ENCODE peak calls at places on chromosomes 16 and 17, in nine cellular contexts. One of them, this sample, is unnamed. For H3K4me1, the result is how much of the 10 kb centered on the place peaks cover.

GRCh38 chr16:21226749-21227148 is 6.8 kb upstream of the ANKS4B start:
- DNase-seq in psoas muscle: no peak
- DNase-seq in A549: no peak
- DNase-seq in heart right ventricle: no peak
- DNase-seq in transverse colon: no peak
- DNase-seq in fibroblast of lung: no peak
- DNase-seq in heart left ventricle: no peak
- DNase-seq in neural progenitor cell: no peak
- DNase-seq in adrenal gland: no peak
- DNase-seq in this sample: no peak

GRCh38 chr16:31333686-31334649 is 21.0 kb upstream of the ITGAX start:
- DNase-seq in transverse colon: no peak
- DNase-seq in heart right ventricle: no peak
- DNase-seq in fibroblast of lung: peak
- DNase-seq in A549: peak
- DNase-seq in psoas muscle: no peak
- DNase-seq in neural progenitor cell: peak
- DNase-seq in adrenal gland: no peak
- DNase-seq in heart left ventricle: no peak
- DNase-seq in this sample: no peak

GRCh38 chr16:3754304-3754703 is 37.0 kb upstream of the TRAP1 start:
- DNase-seq in A549: no peak
- DNase-seq in transverse colon: no peak
- DNase-seq in heart left ventricle: no peak
- DNase-seq in adrenal gland: no peak
- DNase-seq in psoas muscle: no peak
- DNase-seq in heart right ventricle: no peak
- DNase-seq in neural progenitor cell: no peak
- DNase-seq in fibroblast of lung: no peak
- DNase-seq in this sample: no peak

GRCh38 chr17:67411396-67411795 is 34.3 kb downstream of the PITPNC1 start:
- DNase-seq in transverse colon: no peak
- DNase-seq in fibroblast of lung: no peak
- DNase-seq in neural progenitor cell: no peak
- DNase-seq in heart left ventricle: no peak
- DNase-seq in psoas muscle: no peak
- DNase-seq in heart right ventricle: no peak
- DNase-seq in A549: no peak
- DNase-seq in adrenal gland: no peak
- DNase-seq in this sample: no peak

GRCh38 chr16:5018791-5019190 is 14.9 kb downstream of the NAGPA start:
- DNase-seq in transverse colon: no peak
- DNase-seq in psoas muscle: no peak
- DNase-seq in neural progenitor cell: no peak
- DNase-seq in A549: no peak
- DNase-seq in heart left ventricle: no peak
- DNase-seq in adrenal gland: no peak
- DNase-seq in fibroblast of lung: peak
- DNase-seq in heart right ventricle: no peak
- DNase-seq in this sample: no peak

GRCh38 chr17:77909236-77909635 is 49.3 kb upstream of the TNRC6C start:
- DNase-seq in fibroblast of lung: no peak
- DNase-seq in psoas muscle: peak
- DNase-seq in heart right ventricle: peak
- DNase-seq in A549: no peak
- DNase-seq in adrenal gland: no peak
- DNase-seq in transverse colon: no peak
- DNase-seq in neural progenitor cell: peak
- DNase-seq in heart left ventricle: no peak
- DNase-seq in this sample: no peak

GRCh38 chr16:56401482-56401881 is 23.9 kb downstream of the AMFR start:
- DNase-seq in transverse colon: no peak
- DNase-seq in heart right ventricle: no peak
- DNase-seq in neural progenitor cell: peak
- DNase-seq in fibroblast of lung: no peak
- DNase-seq in adrenal gland: no peak
- DNase-seq in psoas muscle: peak
- DNase-seq in A549: peak
- DNase-seq in heart left ventricle: no peak
- DNase-seq in this sample: no peak

GRCh38 chr17:28216528-28216927 is 102.5 kb upstream of the TMEM97 start:
- DNase-seq in heart left ventricle: no peak
- DNase-seq in A549: no peak
- DNase-seq in transverse colon: no peak
- DNase-seq in heart right ventricle: no peak
- DNase-seq in psoas muscle: no peak
- DNase-seq in neural progenitor cell: no peak
- DNase-seq in fibroblast of lung: peak
- DNase-seq in adrenal gland: no peak
- DNase-seq in this sample: no peak

GRCh38 chr16:49280861-49281331 is 742 bp downstream of the CBLN1 start:
- DNase-seq in psoas muscle: no peak
- DNase-seq in A549: no peak
- DNase-seq in heart right ventricle: no peak
- DNase-seq in transverse colon: no peak
- DNase-seq in fibroblast of lung: no peak
- DNase-seq in neural progenitor cell: no peak
- DNase-seq in heart left ventricle: no peak
- DNase-seq in adrenal gland: no peak
- DNase-seq in this sample: no peak

GRCh38 chr17:28125530-28126382 is 83.3 kb downstream of the NLK start:
- DNase-seq in heart right ventricle: no peak
- DNase-seq in transverse colon: no peak
- DNase-seq in fibroblast of lung: no peak
- DNase-seq in psoas muscle: no peak
- DNase-seq in adrenal gland: no peak
- DNase-seq in A549: no peak
- DNase-seq in neural progenitor cell: no peak
- DNase-seq in heart left ventricle: no peak
- DNase-seq in this sample: peak

GRCh38 chr17:13306310-13306962 is 288.6 kb upstream of the ELAC2 start:
- DNase-seq in A549: peak
- DNase-seq in adrenal gland: peak
- DNase-seq in fibroblast of lung: peak
- DNase-seq in psoas muscle: no peak
- DNase-seq in heart right ventricle: no peak
- DNase-seq in neural progenitor cell: peak
- DNase-seq in heart left ventricle: no peak
- DNase-seq in transverse colon: no peak
- DNase-seq in this sample: no peak

GRCh38 chr17:61406871-61407210 is 7.2 kb downstream of the TBX2 start:
- DNase-seq in heart right ventricle: no peak
- DNase-seq in neural progenitor cell: no peak
- DNase-seq in heart left ventricle: no peak
- DNase-seq in fibroblast of lung: peak
- DNase-seq in transverse colon: no peak
- DNase-seq in A549: no peak
- DNase-seq in psoas muscle: no peak
- DNase-seq in adrenal gland: no peak
- DNase-seq in this sample: peak

GRCh38 chr16:74596586-74596985 is 10.3 kb downstream of the GLG1 start:
- DNase-seq in fibroblast of lung: no peak
- DNase-seq in heart left ventricle: no peak
- DNase-seq in neural progenitor cell: no peak
- DNase-seq in transverse colon: no peak
- DNase-seq in psoas muscle: no peak
- DNase-seq in heart right ventricle: no peak
- DNase-seq in A549: no peak
- DNase-seq in adrenal gland: no peak
- DNase-seq in this sample: no peak

GRCh38 chr17:47830991-47831933 is at the start of the genes LRRC46 and MRPL10:
- DNase-seq in psoas muscle: peak
- DNase-seq in heart left ventricle: peak
- DNase-seq in heart right ventricle: peak
- DNase-seq in transverse colon: peak
- DNase-seq in neural progenitor cell: peak
- DNase-seq in adrenal gland: peak
- DNase-seq in fibroblast of lung: peak
- DNase-seq in A549: peak
- DNase-seq in this sample: peak
- TF ChIP-seq CTCF in psoas muscle: no peak
- TF ChIP-seq CTCF in heart left ventricle: no peak
- TF ChIP-seq CTCF in heart right ventricle: no peak
- TF ChIP-seq CTCF in transverse colon: peak
- TF ChIP-seq CTCF in neural progenitor cell: peak
- TF ChIP-seq CTCF in adrenal gland: peak
- TF ChIP-seq CTCF in fibroblast of lung: peak
- TF ChIP-seq CTCF in A549: peak
- TF ChIP-seq CTCF in this sample: no peak

DNA sequence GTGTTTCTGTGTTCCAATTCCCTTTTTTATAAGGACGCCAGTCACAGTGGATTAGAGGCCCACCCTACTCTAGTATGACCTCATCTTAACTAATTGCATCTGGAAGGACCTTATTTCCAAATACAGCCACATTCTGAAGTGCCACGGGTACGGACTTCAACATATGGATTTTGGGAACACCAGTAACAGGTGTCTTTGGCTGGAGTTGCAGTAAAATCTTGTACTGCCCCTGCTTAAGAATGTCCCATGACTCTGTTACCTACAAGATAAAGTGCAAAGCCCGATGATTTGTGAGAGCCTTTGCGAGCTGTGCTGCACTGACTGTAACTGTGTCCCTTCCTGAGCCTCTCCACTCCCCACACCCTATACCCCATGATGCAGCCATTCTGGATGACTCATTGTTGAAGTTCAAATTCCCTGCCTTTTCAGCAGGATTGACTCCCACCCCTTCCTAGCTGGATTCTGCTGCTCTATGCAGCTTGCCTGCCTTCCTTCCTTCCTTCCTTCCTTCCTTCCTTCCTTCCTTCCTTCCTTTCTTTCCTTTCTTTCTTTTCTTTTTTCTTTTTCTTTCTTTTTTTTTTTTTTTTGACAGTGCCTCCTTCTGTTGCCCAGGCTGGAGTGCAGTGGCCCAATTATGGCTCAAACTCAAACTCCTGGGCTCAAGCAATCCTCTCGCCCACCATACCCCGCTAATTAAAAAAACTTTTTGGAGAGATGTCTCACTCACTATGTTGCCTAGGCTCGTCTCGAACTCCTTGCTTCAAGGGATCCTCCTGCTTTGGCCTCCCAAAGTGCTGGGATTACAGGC is 2.1 kb downstream of the HCRT start:
- DNase-seq in neural progenitor cell: no peak
- DNase-seq in heart right ventricle: no peak
- DNase-seq in adrenal gland: no peak
- DNase-seq in heart left ventricle: no peak
- DNase-seq in A549: peak
- DNase-seq in fibroblast of lung: peak
- DNase-seq in transverse colon: no peak
- DNase-seq in psoas muscle: no peak
- DNase-seq in this sample: no peak
- H3K4me1 ChIP-seq in neural progenitor cell: under half
- H3K4me1 ChIP-seq in heart right ventricle: under half
- H3K4me1 ChIP-seq in adrenal gland: under half
- H3K4me1 ChIP-seq in heart left ventricle: under half
- H3K4me1 ChIP-seq in A549: under half
- H3K4me1 ChIP-seq in fibroblast of lung: under half
- H3K4me1 ChIP-seq in transverse colon: under half
- H3K4me1 ChIP-seq in psoas muscle: under half
- H3K4me1 ChIP-seq in this sample: under half

GRCh38 chr16:54363760-54364159 is 77.2 kb upstream of the IRX3 start:
- DNase-seq in transverse colon: no peak
- DNase-seq in neural progenitor cell: peak
- DNase-seq in psoas muscle: no peak
- DNase-seq in heart right ventricle: no peak
- DNase-seq in fibroblast of lung: no peak
- DNase-seq in heart left ventricle: no peak
- DNase-seq in A549: no peak
- DNase-seq in adrenal gland: no peak
- DNase-seq in this sample: no peak
- H3K4me3 ChIP-seq in transverse colon: no peak
- H3K4me3 ChIP-seq in neural progenitor cell: no peak
- H3K4me3 ChIP-seq in psoas muscle: no peak
- H3K4me3 ChIP-seq in heart right ventricle: no peak
- H3K4me3 ChIP-seq in fibroblast of lung: no peak
- H3K4me3 ChIP-seq in heart left ventricle: no peak
- H3K4me3 ChIP-seq in A549: no peak
- H3K4me3 ChIP-seq in adrenal gland: no peak
- H3K4me3 ChIP-seq in this sample: no peak

DNA sequence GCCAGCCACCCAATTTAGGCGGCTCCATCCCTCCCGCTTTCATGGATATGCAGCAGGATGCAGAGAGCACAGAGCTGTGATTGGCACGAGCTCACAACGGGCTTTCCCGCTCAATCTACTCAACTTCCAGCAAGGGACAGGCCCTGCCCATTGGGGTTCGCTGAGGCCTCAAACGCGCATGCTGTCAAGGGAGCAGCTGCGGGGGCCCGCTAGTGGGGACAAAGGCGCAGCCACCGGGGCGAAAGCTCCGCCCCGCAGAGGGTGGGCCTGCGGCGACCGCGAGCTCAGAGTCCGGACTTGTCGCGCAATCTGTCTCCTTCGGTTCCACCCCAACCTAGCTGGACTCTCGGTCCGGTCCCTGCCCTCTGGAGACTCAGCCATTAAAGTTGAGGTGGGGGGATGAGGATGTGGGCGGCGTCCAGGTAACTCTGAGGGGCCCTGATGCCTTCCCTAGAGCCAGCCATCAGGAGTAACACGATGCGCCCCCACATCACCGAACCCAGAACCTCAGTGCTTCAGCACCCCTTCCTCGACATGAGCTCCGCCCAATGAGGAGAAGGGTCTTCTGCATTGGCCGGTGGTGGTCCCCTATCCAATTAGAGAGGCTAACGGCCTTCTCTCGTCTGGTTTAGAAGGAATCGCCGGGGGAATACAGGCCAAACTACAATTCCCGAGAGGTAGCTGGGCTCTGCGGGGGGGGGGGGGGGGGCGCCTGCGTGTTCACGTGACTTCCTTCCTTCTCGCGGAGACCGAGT is 489 bp upstream of the NFATC3 start:
- DNase-seq in adrenal gland: peak
- DNase-seq in heart right ventricle: peak
- DNase-seq in transverse colon: peak
- DNase-seq in fibroblast of lung: peak
- DNase-seq in A549: peak
- DNase-seq in neural progenitor cell: peak
- DNase-seq in psoas muscle: peak
- DNase-seq in heart left ventricle: peak
- DNase-seq in this sample: peak
- TF ChIP-seq CTCF in adrenal gland: no peak
- TF ChIP-seq CTCF in heart right ventricle: peak
- TF ChIP-seq CTCF in transverse colon: no peak
- TF ChIP-seq CTCF in fibroblast of lung: no peak
- TF ChIP-seq CTCF in A549: no peak
- TF ChIP-seq CTCF in neural progenitor cell: no peak
- TF ChIP-seq CTCF in psoas muscle: peak
- TF ChIP-seq CTCF in heart left ventricle: no peak
- TF ChIP-seq CTCF in this sample: no peak

This sample was measured in mucosa of descending colon.